ENCODE peak calls at places on chromosomes 2 and 18, in five cellular contexts. B is K562, R is neuronal stem cell, V is mesendoderm, A is HCT116. H is an unnamed sample.

GRCh38 chr2:85445316-85446295 is 27.1 kb downstream of the SH2D6 start:
- DNase-seq in B (no peak), R (no peak), V (peak; percentile 52), A (no peak), H (peak; percentile 81)

GRCh38 chr2:233449071-233449901 is 95.0 kb downstream of the DGKD start:
- DNase-seq in B (no peak), R (peak; percentile 47), V (peak; percentile 78), A (no peak), H (peak; percentile 83)

GRCh38 chr2:201151127-201152074 is 31.5 kb upstream of the CASP10 start:
- DNase-seq in B (no peak), R (no peak), V (peak; percentile 35), A (peak; percentile 86), H (peak; percentile 92)

GRCh38 chr2:239160226-239161143 is 240.3 kb downstream of the HDAC4 start:
- DNase-seq in B (no peak), R (no peak), V (no peak), A (no peak), H (peak; percentile 25)

GRCh38 chr18:63586431-63586830 is 712 bp upstream of the SERPINB13 start:
- DNase-seq in B (no peak), R (no peak), V (no peak), A (no peak), H (no peak)

GRCh38 chr18:43606800-43607199 is 329.5 kb upstream of the SYT4 start:
- DNase-seq in B (no peak), R (no peak), V (no peak), A (no peak), H (no peak)

GRCh38 chr2:111068435-111069058 is 52.2 kb upstream of the BCL2L11 start:
- DNase-seq in B (no peak), R (no peak), V (peak; percentile 37), A (peak; percentile 61), H (no peak)

GRCh38 chr2:127635380-127636237 is 10.3 kb upstream of the GPR17 start:
- DNase-seq in B (no peak), R (no peak), V (no peak), A (no peak), H (no peak)

GRCh38 chr2:11133238-11133935 is 21.9 kb upstream of the SLC66A3 start:
- DNase-seq in B (no peak), R (peak; percentile 33), V (peak; percentile 52), A (no peak), H (peak; percentile 55)

GRCh38 chr2:2229898-2230817 is 100.9 kb downstream of the MYT1L start:
- DNase-seq in B (no peak), R (no peak), V (peak; percentile 8), A (no peak), H (peak; percentile 20)

GRCh38 chr2:35522434-35522833 is 833.1 kb upstream of the CRIM1 start:
- DNase-seq in B (no peak), R (no peak), V (peak; percentile 8), A (no peak), H (no peak)

GRCh38 chr18:49499046-49499637 is 12.1 kb upstream of the C18orf32 start:
- DNase-seq in B (no peak), R (no peak), V (no peak), A (no peak), H (no peak)
- H3K4me2 ChIP-seq in B (peak overlapping the region; percentile 33), R (no peak overlapping the region), V (no peak overlapping the region), A (no peak overlapping the region), H (no peak overlapping the region)

GRCh38 chr2:64944484-64944883 is 44.7 kb upstream of the SLC1A4 start:
- DNase-seq in B (no peak), R (no peak), V (peak; percentile 57), A (no peak), H (no peak)

GRCh38 chr2:64946737-64947090 is 42.5 kb upstream of the SLC1A4 start:
- DNase-seq in B (no peak), R (no peak), V (no peak), A (no peak), H (no peak)

GRCh38 chr2:64947906-64948305 is 41.3 kb upstream of the SLC1A4 start:
- DNase-seq in B (no peak), R (no peak), V (no peak), A (no peak), H (no peak)

GRCh38 chr2:64943387-64944150 is 45.6 kb upstream of the SLC1A4 start:
- DNase-seq in B (no peak), R (no peak), V (no peak), A (no peak), H (peak; percentile 91)

GRCh38 chr2:64945973-64946736 is 43.0 kb upstream of the SLC1A4 start:
- DNase-seq in B (no peak), R (no peak), V (no peak), A (no peak), H (no peak)
- H3K9ac ChIP-seq in B (no peak overlapping the region), R (no peak overlapping the region), V (no peak overlapping the region), A (no peak overlapping the region), H (no peak overlapping the region)

GRCh38 chr2:187500585-187501359 is 52.7 kb upstream of the CALCRL start:
- DNase-seq in B (peak; percentile 59), R (no peak), V (peak; percentile 83), A (peak; percentile 23), H (peak; percentile 80)

GRCh38 chr2:187497140-187497539 is 49.1 kb upstream of the CALCRL start:
- DNase-seq in B (no peak), R (no peak), V (no peak), A (no peak), H (no peak)

GRCh38 chr2:187499941-187500532 is 52.0 kb upstream of the CALCRL start:
- DNase-seq in B (peak; percentile 77), R (peak; percentile 54), V (peak; percentile 64), A (peak; percentile 54), H (peak; percentile 80)

GRCh38 chr2:187493877-187494568 is 46.0 kb upstream of the CALCRL start:
- DNase-seq in B (no peak), R (no peak), V (no peak), A (no peak), H (no peak)

DNA sequence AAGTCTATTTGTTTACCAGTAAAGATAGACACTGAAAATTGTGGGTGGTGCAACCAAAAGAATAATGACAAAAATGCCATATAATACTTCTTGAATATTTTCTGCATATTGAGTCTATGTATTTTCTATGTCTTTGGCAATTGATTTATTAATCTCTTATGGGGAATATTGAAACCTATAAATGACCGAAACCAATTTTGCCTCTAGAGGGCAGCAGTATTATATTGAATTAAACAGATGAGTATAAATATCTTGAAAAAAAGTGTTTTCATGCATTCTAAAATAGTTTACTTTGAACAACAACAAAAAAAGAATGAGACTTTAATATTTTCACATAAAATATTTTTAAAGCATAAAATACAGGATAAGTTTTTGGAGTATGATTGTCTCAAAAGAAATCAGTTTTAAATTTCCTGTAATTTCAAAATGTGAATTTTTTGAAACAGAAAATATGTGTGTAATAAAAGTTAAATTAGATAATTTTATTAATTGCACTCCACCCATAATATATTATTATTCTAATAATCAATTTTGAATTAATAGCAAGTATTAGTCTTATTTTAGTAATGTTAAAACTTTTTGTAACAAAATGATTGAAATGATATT is 49.9 kb upstream of the CALCRL start:
- DNase-seq in B (no peak), R (no peak), V (no peak), A (peak; percentile 22), H (peak; percentile 42)
- H3K4me2 ChIP-seq in B (no peak overlapping the region), R (no peak overlapping the region), V (no peak overlapping the region), A (no peak overlapping the region), H (no peak overlapping the region)

DNA sequence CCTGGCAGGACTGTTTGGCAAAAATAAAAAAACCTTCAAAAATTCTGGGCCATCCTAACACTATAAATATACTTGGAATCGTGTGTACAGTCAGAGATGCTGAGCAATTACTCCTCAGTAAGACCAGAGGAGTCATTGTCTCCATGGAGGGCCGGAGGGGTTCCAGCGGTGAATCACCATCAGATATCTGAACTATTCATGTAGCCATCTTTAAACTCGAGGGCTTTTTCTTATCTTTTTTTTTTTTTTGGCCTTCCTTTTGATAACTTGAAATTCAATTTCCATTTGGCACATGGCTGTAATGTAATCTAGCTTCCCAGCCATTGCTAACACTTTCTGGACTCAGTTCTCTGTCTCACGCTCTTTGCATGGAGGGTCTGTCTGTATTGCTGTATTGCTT is 7.4 kb upstream of the FHL2 start:
- DNase-seq in B (peak; percentile 33), R (no peak), V (no peak), A (no peak), H (peak; percentile 96)
- H3K9ac ChIP-seq in B (no peak overlapping the region), R (no peak overlapping the region), V (no peak overlapping the region), A (no peak overlapping the region), H (peak overlapping the region; percentile 66)

DNA sequence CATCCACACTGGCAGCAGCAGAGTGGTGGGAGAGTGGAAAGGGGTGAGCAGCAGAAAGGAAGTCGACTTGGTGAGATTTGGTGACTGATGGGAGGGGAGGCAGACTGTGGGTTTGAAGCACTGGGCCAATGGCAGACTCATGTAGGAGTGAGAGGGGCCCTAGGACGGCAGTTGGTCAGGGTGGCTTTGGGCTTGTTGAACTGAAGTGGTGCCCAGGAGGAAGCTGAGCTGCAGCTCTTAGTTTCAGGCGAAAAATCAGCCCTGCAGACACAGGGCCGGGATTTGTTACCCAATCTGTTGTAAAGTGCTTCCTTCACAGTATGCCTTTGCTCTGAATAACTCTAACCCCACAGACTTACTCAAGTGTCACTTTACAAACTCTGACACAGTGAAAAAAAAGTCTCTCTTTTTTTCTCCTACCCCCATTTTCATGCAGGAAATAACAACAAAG is 226.7 kb downstream of the VAPA start:
- DNase-seq in B (no peak), R (no peak), V (no peak), A (no peak), H (peak; percentile 72)
- H3K4me2 ChIP-seq in B (no peak overlapping the region), R (no peak overlapping the region), V (no peak overlapping the region), A (peak overlapping the region; percentile 9), H (peak overlapping the region; percentile 55)

DNA sequence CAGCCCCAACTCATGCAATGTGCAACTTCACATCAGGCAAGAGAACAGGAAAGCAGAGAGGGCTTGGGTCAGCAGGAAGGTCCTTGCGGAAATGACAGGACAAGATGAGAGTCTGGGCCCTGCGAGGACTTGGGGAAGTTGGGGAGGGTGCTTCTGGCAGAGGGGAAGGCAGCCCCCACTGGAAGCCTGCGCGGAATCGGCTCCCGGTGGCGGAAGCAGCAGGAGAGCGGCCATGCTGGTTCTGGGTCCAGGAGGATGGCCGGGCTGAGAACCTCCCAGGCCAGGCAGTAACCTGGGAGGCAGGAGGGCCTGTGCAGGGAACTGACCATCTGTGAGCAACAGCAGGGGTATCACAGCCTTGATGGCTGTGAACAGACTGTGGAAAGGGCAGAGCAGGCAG is 112.9 kb downstream of the MBP start:
- DNase-seq in B (no peak), R (no peak), V (no peak), A (no peak), H (no peak)
- H3K9ac ChIP-seq in B (no peak overlapping the region), R (no peak overlapping the region), V (no peak overlapping the region), A (no peak overlapping the region), H (no peak overlapping the region)